ENCODE peak calls at places on chromosomes 1 and 21, in four cellular contexts. Q is foreskin fibroblast, C is dorsolateral prefrontal cortex, G is astrocyte. R is an unnamed sample.

GRCh38 chr1:243587823-243588560 is 262.1 kb downstream of the AKT3 start:
- DNase-seq in G (no peak), C (no peak), Q (no peak), R (no peak)

GRCh38 chr1:107899655-107900054 is 65.3 kb downstream of the VAV3 start:
- DNase-seq in Q (no peak), G (no peak), C (no peak), R (no peak)

GRCh38 chr21:26123012-26123411 is 47.6 kb downstream of the APP start:
- DNase-seq in C (no peak), G (no peak), Q (no peak), R (no peak)

GRCh38 chr1:172537827-172538391 is 5.0 kb downstream of the SUCO start:
- DNase-seq in G (peak), C (no peak), Q (no peak), R (no peak)

GRCh38 chr1:41939194-41939593 is 20.5 kb upstream of the HIVEP3 start:
- DNase-seq in C (no peak), Q (no peak), G (no peak), R (no peak)

GRCh38 chr1:77459881-77460280 is 178.1 kb downstream of the AK5 start:
- DNase-seq in C (no peak), Q (peak), G (peak), R (no peak)

GRCh38 chr1:210739627-210740026 is 394.3 kb downstream of the KCNH1 start:
- DNase-seq in Q (no peak), C (no peak), G (peak), R (no peak)

GRCh38 chr1:224203243-224204016 is 20.4 kb downstream of the DEGS1 start:
- DNase-seq in Q (peak), C (peak), G (peak), R (no peak)

GRCh38 chr1:87284456-87285240 is 44.0 kb upstream of the LMO4 start:
- DNase-seq in G (peak), C (no peak), Q (no peak), R (no peak)

GRCh38 chr1:158611916-158612315 is 6.8 kb downstream of the OR10Z1 start:
- DNase-seq in Q (no peak), C (no peak), G (no peak), R (no peak)

GRCh38 chr1:11046270-11046566 is 821 bp downstream of the MASP2 start:
- DNase-seq in G (no peak), C (no peak), Q (no peak), R (no peak)

GRCh38 chr1:78728359-78728758 is 78.7 kb downstream of the IFI44 start:
- DNase-seq in C (no peak), G (no peak), Q (no peak), R (no peak)

GRCh38 chr1:47709302-47710074 is 271.6 kb downstream of the FOXD2 start:
- DNase-seq in C (no peak), G (no peak), Q (no peak), R (no peak)

GRCh38 chr1:53449693-53450092 is 9.5 kb upstream of the DMRTB1 start:
- DNase-seq in Q (no peak), C (no peak), G (no peak), R (no peak)

GRCh38 chr1:109151146-109151545 is 37.2 kb downstream of the ELAPOR1 start:
- DNase-seq in G (peak), C (peak), Q (peak), R (no peak)

GRCh38 chr21:39441502-39442475 is 3.8 kb downstream of the LCA5L start:
- DNase-seq in G (peak), C (no peak), Q (peak), R (no peak)

GRCh38 chr1:36006941-36007500 is 76.1 kb downstream of the AGO3 start:
- DNase-seq in Q (no peak), C (no peak), G (no peak), R (no peak)

GRCh38 chr1:93177991-93178390 is 2.2 kb downstream of the TMED5 start:
- DNase-seq in Q (peak), C (no peak), G (peak), R (no peak)

GRCh38 chr1:119954476-119955422 is 58.4 kb upstream of the ADAM30 start:
- DNase-seq in G (no peak), C (no peak), Q (no peak), R (no peak)

GRCh38 chr1:100627018-100627716 is 89.2 kb downstream of the GPR88 start:
- DNase-seq in C (no peak), G (peak), Q (peak), R (no peak)

GRCh38 chr1:98884864-98885263 is 119.8 kb downstream of the PLPPR5 start:
- DNase-seq in C (no peak), Q (no peak), G (no peak), R (no peak)

GRCh38 chr21:44995257-44995941 is 55.6 kb downstream of the SLX9 start:
- DNase-seq in G (no peak), Q (no peak), C (no peak), R (no peak)

GRCh38 chr1:200323856-200324400 is 85.9 kb downstream of the ZNF281 start:
- DNase-seq in G (peak), C (no peak), Q (peak), R (no peak)

GRCh38 chr1:16249838-16250241 is 12.9 kb upstream of the CPLANE2 start:
- DNase-seq in C (no peak), Q (peak), G (peak), R (no peak)

GRCh38 chr21:42242611-42243010 is 23.7 kb downstream of the ABCG1 start:
- DNase-seq in C (no peak), G (no peak), Q (no peak), R (no peak)

GRCh38 chr1:107405241-107405640 is 264.4 kb downstream of the NTNG1 start:
- DNase-seq in C (no peak), Q (peak), G (peak), R (no peak)

GRCh38 chr1:183610053-183610452 is 19.8 kb upstream of the NCF2 start:
- DNase-seq in Q (no peak), C (no peak), G (no peak), R (no peak)

DNA sequence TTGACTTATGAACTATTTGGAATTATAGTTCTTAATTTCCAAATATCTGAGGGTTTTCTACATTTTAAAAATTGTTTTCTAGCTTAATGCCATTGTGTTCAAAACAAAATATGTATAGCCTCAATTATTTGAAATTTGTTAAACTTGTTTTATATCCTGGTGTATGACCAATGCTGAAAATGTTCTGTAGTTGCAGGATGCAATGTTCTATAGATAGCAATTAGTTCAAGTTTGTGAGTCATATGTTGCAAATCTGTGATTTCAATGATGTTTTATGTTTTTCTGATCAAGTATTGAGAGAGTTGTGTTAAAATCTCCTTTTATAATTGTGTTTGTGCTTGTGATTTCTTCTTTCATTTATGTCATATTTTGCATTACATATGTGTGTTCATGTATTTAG is 517.5 kb downstream of the ADGRL2 start:
- DNase-seq in Q (peak), G (no peak), C (no peak), R (no peak)
- TF ChIP-seq CTCF in Q (no peak), G (no peak), C (no peak), R (no peak)

GRCh38 chr1:27127419-27127818 is 27.5 kb downstream of the SLC9A1 start:
- DNase-seq in G (no peak), C (no peak), Q (no peak), R (no peak)
- TF ChIP-seq CTCF in G (peak), C (peak), Q (peak), R (peak)

DNA sequence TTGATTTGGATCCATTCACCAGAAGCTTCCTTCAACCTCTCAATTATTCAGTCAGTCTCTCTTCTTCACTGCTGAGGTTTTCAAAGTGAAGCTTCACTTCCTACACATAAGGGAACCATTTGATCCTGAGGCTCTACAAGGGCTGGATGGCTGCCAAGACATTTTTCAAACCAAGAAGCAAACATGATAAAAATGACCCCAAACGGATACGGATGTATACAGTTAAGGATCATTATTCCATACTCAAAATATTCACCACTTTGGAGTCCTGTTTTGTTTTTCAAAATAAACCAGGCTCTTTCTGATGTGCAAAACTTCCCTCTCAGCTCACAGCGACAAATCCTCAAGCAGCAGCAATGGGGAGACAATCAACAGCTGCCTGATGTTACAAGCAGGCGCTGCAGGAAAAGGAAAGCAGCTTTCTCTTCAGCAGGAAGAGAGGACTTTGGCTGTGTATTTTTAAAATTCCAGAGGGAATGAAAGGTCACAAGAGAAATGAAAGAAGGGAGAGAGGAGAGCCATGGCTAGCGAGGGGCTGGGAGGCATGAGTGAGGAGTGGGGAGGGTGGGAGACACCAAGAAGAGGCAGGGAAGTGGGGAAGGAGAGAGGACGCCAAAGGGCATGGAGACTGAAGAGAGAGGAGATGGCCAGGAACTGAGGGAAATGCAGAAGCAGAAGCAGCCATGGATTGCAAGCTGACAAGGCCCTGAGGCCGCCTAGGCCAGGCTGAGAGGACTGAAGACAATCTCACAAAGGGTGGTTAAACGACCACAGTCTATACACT is 145.4 kb downstream of the SLC45A1 start:
- DNase-seq in Q (peak), G (peak), C (no peak), R (no peak)
- TF ChIP-seq CTCF in Q (no peak), G (no peak), C (no peak), R (no peak)

GRCh38 chr1:70038025-70038424 is 167.4 kb downstream of the LRRC40 start:
- DNase-seq in G (peak), C (no peak), Q (peak), R (no peak)

GRCh38 chr1:70033934-70034333 is 171.4 kb downstream of the LRRC40 start:
- DNase-seq in Q (no peak), G (no peak), C (no peak), R (no peak)

GRCh38 chr1:70039485-70039884 is 165.9 kb downstream of the LRRC40 start:
- DNase-seq in C (no peak), Q (no peak), G (no peak), R (no peak)

GRCh38 chr1:70033266-70033873 is 172.0 kb downstream of the LRRC40 start:
- DNase-seq in C (no peak), Q (no peak), G (no peak), R (no peak)

DNA sequence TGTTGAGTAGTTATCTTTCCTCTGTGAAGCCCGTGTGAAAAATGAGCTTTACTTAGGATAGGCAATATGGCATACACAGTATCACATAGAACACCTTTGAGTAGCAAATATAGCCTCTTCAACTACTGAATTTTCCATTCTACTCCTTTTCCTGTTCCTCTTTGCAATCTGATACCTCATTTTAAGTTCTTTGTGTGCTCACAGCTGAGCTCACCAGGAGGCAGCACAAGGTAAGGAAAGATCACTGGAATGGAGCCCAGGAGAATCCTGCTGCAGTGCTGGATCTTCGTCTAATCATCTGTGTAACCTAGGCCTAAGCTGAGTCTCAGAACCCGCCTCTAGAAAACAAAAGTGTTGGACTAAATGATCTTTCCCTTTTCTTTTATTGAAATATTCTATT is 171.0 kb downstream of the LRRC40 start:
- DNase-seq in C (no peak), Q (peak), G (peak), R (no peak)
- TF ChIP-seq CTCF in C (no peak), Q (peak), G (peak), R (peak)

GRCh38 chr1:25566730-25567341 is 23.4 kb downstream of the LDLRAP1 start:
- DNase-seq in Q (peak), G (peak), C (peak), R (no peak)
- TF ChIP-seq CTCF in Q (peak), G (no peak), C (no peak), R (peak)

DNA sequence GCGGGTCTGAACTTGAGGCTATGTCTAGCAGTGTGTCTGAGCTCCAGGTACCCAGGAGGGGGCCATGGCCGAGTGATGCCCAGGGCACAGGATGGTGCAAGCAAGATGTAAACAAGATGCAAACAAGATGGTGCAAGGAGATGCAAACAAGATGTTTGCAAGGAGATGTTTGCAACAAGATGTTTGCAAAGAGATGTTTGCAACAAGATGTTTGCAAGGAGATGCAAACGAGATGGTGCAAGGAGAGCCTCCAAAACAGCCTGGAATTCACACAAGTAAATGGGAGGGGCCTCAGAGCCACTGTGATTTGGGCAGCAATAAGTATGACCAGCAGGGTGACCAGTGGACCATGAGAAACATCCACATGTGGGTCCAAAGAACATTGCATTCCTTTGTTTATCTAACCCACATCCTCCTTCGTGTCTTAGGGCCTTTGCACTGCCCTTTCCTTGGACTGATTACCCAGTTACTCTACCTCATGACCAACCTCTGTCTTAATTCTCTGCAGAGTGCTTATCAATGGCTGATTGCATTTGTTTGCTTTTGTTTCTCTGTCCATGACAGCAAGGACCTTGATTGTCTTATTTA is 162.9 kb downstream of the PLPP3 start:
- DNase-seq in Q (no peak), C (no peak), G (no peak), R (no peak)
- TF ChIP-seq CTCF in Q (no peak), C (peak), G (no peak), R (no peak)

DNA sequence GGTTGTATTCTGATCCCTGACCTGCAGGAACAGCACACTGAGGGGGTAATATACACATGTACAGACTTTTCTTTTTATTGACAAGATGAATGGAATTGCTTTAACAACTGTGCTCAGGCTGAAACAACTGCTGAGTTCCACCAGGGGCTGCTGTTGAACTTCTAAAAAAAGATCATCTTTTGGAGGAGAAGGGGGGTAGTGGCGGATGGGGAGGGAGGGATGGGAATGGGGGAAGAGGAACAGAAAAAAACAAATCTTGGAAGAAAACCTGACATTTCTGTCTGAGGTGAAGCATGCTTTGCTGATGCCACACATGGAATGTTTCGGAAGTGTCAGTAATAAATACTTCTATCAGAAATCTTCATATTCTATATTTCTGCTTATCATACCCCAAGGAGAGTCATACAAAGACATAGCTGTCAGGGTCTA is 75.0 kb downstream of the RWDD3 start:
- DNase-seq in G (peak), C (peak), Q (peak), R (no peak)
- TF ChIP-seq CTCF in G (peak), C (peak), Q (peak), R (peak)

R was measured in type B pancreatic cell.